ENCODE peak calls at places on chromosomes 3 and 15, in four cellular contexts. P is CD8-positive, alpha-beta T cell; Y is astrocyte; Q is ascending aorta. O is an unnamed sample. For H3K4me1, the result is how much of the 10 kb centered on the place peaks cover.

GRCh38 chr3:63523100-63523499 is 129.4 kb upstream of the SNTN start:
- DNase-seq in P (no peak), Y (peak), Q (no peak), O (no peak)

GRCh38 chr15:66936115-66936863 is 129.1 kb upstream of the SMAD3 start:
- DNase-seq in P (no peak), Y (no peak), Q (no peak), O (peak)

GRCh38 chr3:180802837-180803236 is 109.6 kb upstream of the FXR1 start:
- DNase-seq in P (no peak), Y (peak), Q (no peak), O (no peak)

GRCh38 chr3:134879991-134880390 is 84.9 kb downstream of the EPHB1 start:
- DNase-seq in P (no peak), Y (no peak), Q (no peak), O (no peak)

GRCh38 chr15:68507447-68507846 is 71.3 kb upstream of the CORO2B start:
- DNase-seq in P (no peak), Y (no peak), Q (no peak), O (no peak)

GRCh38 chr3:41265823-41266273 is 66.5 kb downstream of the CTNNB1 start:
- DNase-seq in P (no peak), Y (peak), Q (no peak), O (no peak)

GRCh38 chr15:78906310-78906608 is 33.6 kb downstream of the MORF4L1 start:
- DNase-seq in P (no peak), Y (peak), Q (no peak), O (no peak)

GRCh38 chr3:124299831-124300230 is 307.9 kb upstream of the ROPN1 start:
- DNase-seq in P (no peak), Y (no peak), Q (no peak), O (no peak)

GRCh38 chr3:172040976-172041963 is 1.9 kb downstream of the FNDC3B start:
- DNase-seq in P (no peak), Y (peak), Q (no peak), O (peak)

GRCh38 chr3:143119009-143119914 is at the start of gene CHST2:
- DNase-seq in P (peak), Y (peak), Q (no peak), O (peak)

GRCh38 chr3:59730608-59731007 is 680.8 kb upstream of the CFAP20DC start:
- DNase-seq in P (no peak), Y (no peak), Q (no peak), O (no peak)

GRCh38 chr3:66722675-66723074 is 221.9 kb upstream of the LRIG1 start:
- DNase-seq in P (no peak), Y (peak), Q (peak), O (peak)

GRCh38 chr3:133489466-133490085 is 83.9 kb upstream of the CDV3 start:
- DNase-seq in P (no peak), Y (peak), Q (no peak), O (no peak)

GRCh38 chr15:70024521-70024920 is 73.2 kb downstream of the TLE3 start:
- DNase-seq in P (no peak), Y (no peak), Q (no peak), O (no peak)

GRCh38 chr3:146638718-146639117 is 33.6 kb upstream of the PLSCR5 start:
- DNase-seq in P (no peak), Y (no peak), Q (no peak), O (no peak)

GRCh38 chr3:135487261-135487660 is 478.3 kb upstream of the PPP2R3A start:
- DNase-seq in P (no peak), Y (no peak), Q (no peak), O (no peak)

GRCh38 chr3:128922804-128923459 is 43.5 kb downstream of the ACAD9 start:
- DNase-seq in P (peak), Y (no peak), Q (no peak), O (no peak)

GRCh38 chr15:83275412-83275811 is 9.1 kb downstream of the BNC1 start:
- DNase-seq in P (no peak), Y (peak), Q (no peak), O (no peak)

GRCh38 chr3:42226470-42227425 is 39.2 kb downstream of the CCK start:
- DNase-seq in P (no peak), Y (no peak), Q (no peak), O (no peak)

GRCh38 chr3:55617385-55617784 is 130.3 kb upstream of the WNT5A start:
- DNase-seq in P (no peak), Y (no peak), Q (no peak), O (no peak)

GRCh38 chr3:193240850-193241706 is at the start of gene PLAAT1:
- DNase-seq in P (no peak), Y (peak), Q (no peak), O (peak)

GRCh38 chr3:54882114-54882833 is 45.6 kb downstream of the LRTM1 start:
- DNase-seq in P (no peak), Y (peak), Q (no peak), O (no peak)

GRCh38 chr15:57969355-57969754 is 96.2 kb downstream of the ALDH1A2 start:
- DNase-seq in P (no peak), Y (no peak), Q (no peak), O (no peak)

GRCh38 chr3:151468284-151468917 is 7.5 kb upstream of the IGSF10 start:
- DNase-seq in P (peak), Y (peak), Q (no peak), O (no peak)

GRCh38 chr3:44555753-44556152 is 760 bp downstream of the ZKSCAN7 start:
- DNase-seq in P (no peak), Y (no peak), Q (no peak), O (no peak)

DNA sequence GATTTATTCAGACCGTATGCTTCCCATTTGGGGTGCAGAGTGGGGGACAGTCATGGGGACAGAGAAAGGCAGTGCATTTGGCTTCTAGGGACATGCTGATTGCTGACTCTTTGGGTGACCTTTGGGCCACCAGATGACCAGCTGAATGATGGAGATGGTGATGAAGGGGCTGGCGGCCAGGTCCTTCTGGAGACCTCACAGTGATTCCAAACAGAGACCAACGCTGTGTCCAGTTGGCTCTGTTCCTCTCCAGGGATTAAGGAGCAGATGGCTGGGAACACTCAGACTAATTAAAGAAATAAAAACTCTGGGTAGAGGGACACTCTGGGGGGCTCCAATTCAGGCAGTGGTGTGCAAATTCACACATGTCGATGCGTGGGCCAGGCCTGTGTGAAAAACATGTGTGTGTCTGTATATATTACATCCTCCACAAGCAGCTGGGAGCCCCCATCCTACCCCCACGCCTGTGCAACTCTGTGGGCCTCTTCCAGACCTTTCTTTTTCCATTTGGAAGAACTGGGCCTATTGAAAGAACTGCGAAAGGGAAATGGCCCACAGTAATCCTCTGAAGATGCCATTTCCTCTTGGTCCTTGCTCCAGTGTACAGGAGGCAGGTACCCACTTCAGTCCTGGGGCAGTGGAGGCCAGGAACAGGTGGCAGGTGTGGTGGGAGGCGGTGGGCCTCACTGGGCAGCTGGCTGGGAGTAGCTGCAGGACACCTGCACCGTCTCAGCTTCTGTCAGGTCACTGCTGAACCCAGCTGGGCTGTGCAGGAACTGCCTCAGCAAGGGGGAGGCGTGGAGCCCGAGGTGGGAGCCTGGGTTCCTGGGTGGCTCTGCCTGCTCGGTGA is 8.9 kb downstream of the XIRP1 start:
- DNase-seq in P (no peak), Y (no peak), Q (no peak), O (no peak)
- H3K4me1 ChIP-seq in P (under half), Y (under half), Q (under half), O (under half)

GRCh38 chr15:25790003-25790660 is 73.0 kb downstream of the ATP10A start:
- DNase-seq in P (no peak), Y (peak), Q (no peak), O (peak)
- H3K4me1 ChIP-seq in P (under half), Y (under half), Q (under half), O (under half)

GRCh38 chr15:64697911-64698369 is 77.4 kb downstream of the RBPMS2 start:
- DNase-seq in P (no peak), Y (peak), Q (no peak), O (peak)
- H3K4me1 ChIP-seq in P (under half), Y (half or more), Q (half or more), O (half or more)

DNA sequence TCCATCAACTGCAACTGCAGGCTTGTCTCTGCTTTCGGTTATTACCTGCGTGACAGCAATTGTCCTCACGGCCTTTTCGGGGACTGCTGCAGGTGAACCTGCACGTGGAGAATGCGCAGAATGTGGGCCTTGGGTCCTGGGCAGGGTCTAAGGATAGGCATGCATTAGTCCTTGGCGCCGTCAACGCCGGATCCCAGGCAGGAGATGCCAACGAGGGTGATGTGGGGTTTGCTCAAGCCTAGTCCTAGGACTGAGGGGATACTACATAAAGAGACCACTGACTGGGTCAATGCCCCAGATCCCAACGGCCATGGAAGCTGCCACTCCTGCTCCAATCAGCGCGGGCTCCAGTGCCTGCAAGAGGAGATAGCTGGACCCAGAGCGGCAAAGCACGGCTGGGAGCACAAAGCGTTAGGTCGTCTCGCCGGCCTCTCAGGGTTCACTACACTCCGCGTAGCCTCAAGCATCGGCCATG is 448 bp upstream of the RBM15B start:
- DNase-seq in P (no peak), Y (no peak), Q (no peak), O (no peak)
- H3K4me1 ChIP-seq in P (half or more), Y (half or more), Q (half or more), O (half or more)

GRCh38 chr3:186097317-186097662 is 11.6 kb downstream of the ETV5 start:
- DNase-seq in P (no peak), Y (no peak), Q (no peak), O (no peak)
- H3K4me1 ChIP-seq in P (under half), Y (under half), Q (under half), O (under half)